ENCODE peak calls at places on chromosomes 12 and 14, in nine cellular contexts. H, I, J, A, D, L, M, F and N are unnamed samples.

GRCh38 chr12:75825686-75826085 is 205.9 kb downstream of the PHLDA1 start:
- DNase-seq in A (no peak), L (no peak), H (no peak), M (no peak), I (no peak), J (peak), D (no peak), F (no peak), N (no peak)

GRCh38 chr12:896031-896430 is 53.5 kb downstream of the RAD52 start:
- DNase-seq in J (no peak), A (no peak), M (no peak), H (no peak), I (no peak), F (no peak), L (no peak), D (no peak), N (no peak)

GRCh38 chr14:99524804-99525698 is 43.8 kb downstream of the CCNK start:
- DNase-seq in D (peak), A (no peak), H (peak), L (no peak), I (no peak), F (no peak), M (no peak), J (peak), N (no peak)

GRCh38 chr12:66960704-66961690 is 282.1 kb upstream of the GRIP1 start:
- DNase-seq in F (no peak), H (peak), I (no peak), M (no peak), J (no peak), D (no peak), L (no peak), A (no peak), N (no peak)

GRCh38 chr14:31405106-31405505 is 15.2 kb downstream of the HEATR5A start:
- DNase-seq in L (no peak), A (no peak), J (no peak), M (no peak), I (no peak), D (no peak), H (no peak), F (no peak), N (no peak)

GRCh38 chr12:94753071-94753779 is 102.9 kb upstream of the TMCC3 start:
- DNase-seq in A (no peak), H (no peak), D (no peak), F (no peak), I (no peak), L (no peak), J (no peak), M (no peak), N (peak)

GRCh38 chr14:37709419-37710195 is 114.2 kb downstream of the TTC6 start:
- DNase-seq in H (no peak), D (peak), I (no peak), F (no peak), L (no peak), M (no peak), A (no peak), J (no peak), N (no peak)

GRCh38 chr14:69711471-69712216 is 55.3 kb upstream of the SRSF5 start:
- DNase-seq in I (peak), L (no peak), D (no peak), H (no peak), J (no peak), M (no peak), A (no peak), F (no peak), N (peak)

GRCh38 chr12:14774944-14775651 is 28.2 kb downstream of the WBP11 start:
- DNase-seq in J (peak), L (peak), A (no peak), I (peak), H (peak), M (no peak), D (peak), F (peak), N (no peak)

GRCh38 chr14:21089877-21090193 is 8.6 kb downstream of the ZNF219 start:
- DNase-seq in J (no peak), L (no peak), H (no peak), F (no peak), M (no peak), I (no peak), D (no peak), A (no peak), N (no peak)

GRCh38 chr12:132204064-132204821 is 60.0 kb downstream of the NOC4L start:
- DNase-seq in A (no peak), D (no peak), F (no peak), M (no peak), L (no peak), J (no peak), I (no peak), H (no peak), N (no peak)

GRCh38 chr14:95683793-95684192 is 2.4 kb upstream of the TCL1B start:
- DNase-seq in A (no peak), H (peak), F (peak), I (no peak), J (peak), M (peak), L (no peak), D (peak), N (no peak)

GRCh38 chr14:70655110-70655826 is 13.6 kb downstream of the TTC9 start:
- DNase-seq in J (peak), A (no peak), M (peak), I (no peak), L (no peak), F (peak), H (no peak), D (peak), N (no peak)

GRCh38 chr12:111841236-111841749 is 735 bp upstream of the MAPKAPK5 start:
- DNase-seq in J (no peak), H (no peak), D (no peak), F (no peak), M (no peak), I (no peak), A (no peak), L (no peak), N (no peak)

GRCh38 chr12:115626210-115626609 is 651.3 kb downstream of the MED13L start:
- DNase-seq in H (no peak), D (no peak), F (no peak), A (no peak), L (no peak), M (no peak), I (no peak), J (no peak), N (no peak)
- TF ChIP-seq CTCF in H (no peak), D (no peak), F (no peak), A (no peak), L (no peak), M (no peak), I (no peak), J (no peak), N (no peak)

GRCh38 chr12:26264215-26264838 is 69.0 kb downstream of the SSPN start:
- DNase-seq in F (no peak), H (no peak), L (no peak), J (no peak), M (no peak), A (no peak), I (no peak), D (no peak), N (no peak)
- TF ChIP-seq CTCF in F (no peak), H (no peak), L (no peak), J (no peak), M (no peak), A (no peak), I (no peak), D (no peak), N (no peak)

GRCh38 chr12:117045998-117046374 is 53.2 kb downstream of the TESC start:
- DNase-seq in A (no peak), F (no peak), M (no peak), D (peak), J (no peak), L (no peak), H (peak), I (no peak), N (no peak)
- TF ChIP-seq CTCF in A (no peak), F (peak), M (no peak), D (peak), J (no peak), L (peak), H (peak), I (no peak), N (no peak)

DNA sequence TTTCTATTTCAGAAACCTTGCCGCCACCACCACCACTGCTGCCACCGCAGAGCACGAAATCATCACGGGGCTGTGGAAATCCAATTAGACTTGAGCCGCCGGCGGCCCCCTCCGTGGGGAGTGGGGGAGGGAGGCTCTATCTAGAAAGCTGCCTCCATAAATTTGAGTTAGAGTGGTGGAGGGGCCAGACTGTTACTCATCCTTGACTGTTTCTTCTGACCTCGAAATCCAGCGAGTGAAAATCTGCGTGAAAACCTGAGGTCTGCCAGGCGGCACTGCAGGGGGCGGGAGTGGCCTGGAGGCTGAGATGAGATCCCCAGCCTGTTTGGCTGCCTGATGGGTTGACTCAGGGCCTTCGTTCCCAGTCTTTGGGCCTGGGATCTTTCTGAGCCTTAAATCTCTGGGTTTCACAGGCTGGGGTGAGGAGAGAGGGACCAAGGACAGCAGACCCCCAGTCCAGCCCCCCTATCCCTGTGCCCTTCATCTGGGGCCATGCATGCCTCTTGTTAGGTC is 29.9 kb downstream of the TSPAN9 start:
- DNase-seq in L (no peak), I (no peak), M (no peak), J (no peak), H (no peak), A (no peak), D (no peak), F (peak), N (peak)
- TF ChIP-seq CTCF in L (no peak), I (no peak), M (no peak), J (no peak), H (no peak), A (no peak), D (no peak), F (no peak), N (no peak)